ENCODE peak calls at places on chromosomes 4 and X, in four cellular contexts. One of them, this sample, is unnamed.
A peak's percentile ranks its signal among the peaks of the same experiment; 100 is the strongest.

GRCh38 chrX:111447298-111447697 is 35.3 kb upstream of the DCX start:
- DNase-seq in tibial artery: no peak
- DNase-seq in tibial nerve: no peak
- DNase-seq in B cell: no peak
- DNase-seq in this sample: no peak

GRCh38 chrX:135625995-135626394 is 87.4 kb upstream of the CT45A1 start:
- DNase-seq in B cell: no peak
- DNase-seq in tibial artery: no peak
- DNase-seq in tibial nerve: no peak
- DNase-seq in this sample: no peak

GRCh38 chr4:155761916-155762315 is 3.1 kb downstream of the GUCY1B1 start:
- DNase-seq in tibial nerve: no peak
- DNase-seq in tibial artery: no peak
- DNase-seq in B cell: no peak
- DNase-seq in this sample: no peak

GRCh38 chr4:122759639-122760310 is 27.3 kb downstream of the BBS12 start:
- DNase-seq in tibial artery: no peak
- DNase-seq in B cell: no peak
- DNase-seq in tibial nerve: no peak
- DNase-seq in this sample: no peak

GRCh38 chr4:100189820-100190642 is at the start of gene DDIT4L:
- DNase-seq in tibial artery: peak; percentile 69
- DNase-seq in tibial nerve: no peak
- DNase-seq in B cell: peak; percentile 38
- DNase-seq in this sample: peak; percentile 67

GRCh38 chr4:136392576-136392975 is 1139.7 kb downstream of the PCDH18 start:
- DNase-seq in B cell: no peak
- DNase-seq in tibial artery: no peak
- DNase-seq in tibial nerve: no peak
- DNase-seq in this sample: no peak

GRCh38 chrX:30881797-30882196 is 7.3 kb downstream of the TAB3 start:
- DNase-seq in tibial nerve: no peak
- DNase-seq in tibial artery: no peak
- DNase-seq in B cell: no peak
- DNase-seq in this sample: no peak

GRCh38 chrX:55486736-55487135 is 2.9 kb downstream of the USP51 start:
- DNase-seq in tibial nerve: no peak
- DNase-seq in tibial artery: no peak
- DNase-seq in B cell: no peak
- DNase-seq in this sample: no peak

GRCh38 chrX:22073928-22074327 is 41.8 kb downstream of the PHEX start:
- DNase-seq in B cell: no peak
- DNase-seq in tibial nerve: no peak
- DNase-seq in tibial artery: no peak
- DNase-seq in this sample: no peak

GRCh38 chr4:11603594-11604194 is 175.0 kb upstream of the HS3ST1 start:
- DNase-seq in tibial nerve: no peak
- DNase-seq in B cell: no peak
- DNase-seq in tibial artery: no peak
- DNase-seq in this sample: no peak

GRCh38 chrX:113802837-113803236 is 781.0 kb upstream of the HTR2C start:
- DNase-seq in tibial nerve: no peak
- DNase-seq in B cell: no peak
- DNase-seq in tibial artery: no peak
- DNase-seq in this sample: no peak

GRCh38 chr4:168440442-168441264 is 39.6 kb downstream of the DDX60L start:
- DNase-seq in B cell: no peak
- DNase-seq in tibial nerve: no peak
- DNase-seq in tibial artery: no peak
- DNase-seq in this sample: no peak

GRCh38 chrX:49106930-49107329 is 16.6 kb downstream of the GPKOW start:
- DNase-seq in tibial nerve: no peak
- DNase-seq in B cell: no peak
- DNase-seq in tibial artery: no peak
- DNase-seq in this sample: no peak
- TF ChIP-seq CTCF in tibial nerve: no peak
- TF ChIP-seq CTCF in B cell: no peak
- TF ChIP-seq CTCF in tibial artery: no peak
- TF ChIP-seq CTCF in this sample: peak; percentile 60

GRCh38 chrX:49101629-49101984 is 21.9 kb upstream of the WDR45 start:
- DNase-seq in tibial artery: no peak
- DNase-seq in B cell: no peak
- DNase-seq in tibial nerve: no peak
- DNase-seq in this sample: no peak
- TF ChIP-seq CTCF in tibial artery: no peak
- TF ChIP-seq CTCF in B cell: no peak
- TF ChIP-seq CTCF in tibial nerve: no peak
- TF ChIP-seq CTCF in this sample: no peak

DNA sequence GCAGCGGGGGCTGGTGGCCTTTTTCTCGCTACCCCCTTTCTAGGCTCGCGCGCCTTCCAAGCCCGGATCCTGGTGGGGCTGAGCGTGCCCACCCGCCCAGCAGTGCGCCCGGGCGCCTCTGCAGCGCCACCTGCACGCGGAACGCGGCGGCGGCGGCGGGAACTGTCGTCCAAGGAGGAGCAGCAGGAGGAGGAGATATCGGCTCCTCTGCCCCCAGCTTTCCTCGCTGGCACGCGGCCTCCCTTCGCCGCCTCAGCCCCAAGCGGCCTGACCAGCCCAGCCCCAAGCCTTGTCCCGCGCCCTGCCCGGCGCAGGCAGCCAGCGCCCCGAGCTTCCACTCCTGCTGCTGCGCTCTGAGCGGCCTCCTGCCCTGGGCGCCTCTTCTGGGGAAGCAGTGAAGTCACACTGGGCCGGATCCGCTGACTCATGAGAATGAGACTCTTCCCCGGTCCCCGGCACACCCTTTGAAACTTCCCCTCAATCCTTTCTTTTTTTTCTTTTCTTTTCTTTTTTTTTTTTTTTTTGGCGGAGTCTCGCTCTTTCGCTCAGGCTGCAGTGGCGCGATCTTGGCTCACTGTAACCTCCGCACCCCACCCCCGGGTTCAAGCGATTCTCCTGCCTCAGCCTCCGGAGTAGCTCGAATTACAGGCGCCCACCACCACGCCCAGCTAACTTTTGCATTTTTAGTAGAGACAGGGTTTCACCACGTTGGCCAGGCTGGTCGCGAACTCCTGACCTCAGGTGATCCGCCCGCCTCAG is 10.6 kb upstream of the ELF4 start:
- DNase-seq in tibial nerve: peak; percentile 52
- DNase-seq in tibial artery: peak; percentile 88
- DNase-seq in B cell: peak; percentile 78
- DNase-seq in this sample: peak; percentile 79
- TF ChIP-seq CTCF in tibial nerve: peak; percentile 81
- TF ChIP-seq CTCF in tibial artery: peak; percentile 71
- TF ChIP-seq CTCF in B cell: peak; percentile 82
- TF ChIP-seq CTCF in this sample: peak; percentile 80

GRCh38 chr4:124712417-124713212 is at the start of gene ANKRD50:
- DNase-seq in B cell: peak; percentile 81
- DNase-seq in tibial nerve: peak; percentile 79
- DNase-seq in tibial artery: peak; percentile 96
- DNase-seq in this sample: peak; percentile 93

GRCh38 chr4:124710911-124711310 is 1.6 kb downstream of the ANKRD50 start:
- DNase-seq in B cell: no peak
- DNase-seq in tibial artery: no peak
- DNase-seq in tibial nerve: no peak
- DNase-seq in this sample: no peak

GRCh38 chr4:124711469-124712416 is 789 bp downstream of the ANKRD50 start:
- DNase-seq in B cell: peak; percentile 20
- DNase-seq in tibial nerve: peak; percentile 57
- DNase-seq in tibial artery: peak; percentile 73
- DNase-seq in this sample: peak; percentile 84

GRCh38 chr4:124710253-124710849 is 2.2 kb downstream of the ANKRD50 start:
- DNase-seq in B cell: no peak
- DNase-seq in tibial artery: no peak
- DNase-seq in tibial nerve: no peak
- DNase-seq in this sample: no peak

DNA sequence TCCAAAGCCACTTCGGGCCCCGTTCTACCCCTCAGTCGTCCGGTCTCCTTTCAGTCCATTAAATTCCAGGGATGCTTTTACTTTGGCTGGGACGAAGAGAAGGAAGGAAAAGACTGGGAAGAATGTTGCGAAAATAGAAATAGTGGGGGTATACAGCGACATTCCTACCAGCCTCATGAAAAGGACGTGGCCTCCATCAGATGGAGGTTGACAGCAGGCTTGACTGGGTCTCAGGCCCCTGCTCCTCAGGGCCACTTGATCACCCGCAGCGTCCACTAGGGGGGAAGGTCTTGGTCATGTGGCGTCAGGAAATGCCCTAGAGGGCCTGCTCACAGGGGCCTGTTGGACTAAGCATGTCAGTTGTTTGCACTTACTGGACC is 671 bp upstream of the ANKRD50 start:
- DNase-seq in tibial nerve: peak; percentile 57
- DNase-seq in tibial artery: peak; percentile 84
- DNase-seq in B cell: peak; percentile 29
- DNase-seq in this sample: peak; percentile 69
- TF ChIP-seq CTCF in tibial nerve: peak; percentile 74
- TF ChIP-seq CTCF in tibial artery: peak; percentile 37
- TF ChIP-seq CTCF in B cell: no peak
- TF ChIP-seq CTCF in this sample: peak; percentile 74

GRCh38 chr4:145153181-145153903 is 27.0 kb downstream of the OTUD4 start:
- DNase-seq in tibial artery: no peak
- DNase-seq in tibial nerve: no peak
- DNase-seq in B cell: no peak
- DNase-seq in this sample: no peak

GRCh38 chr4:145153904-145154298 is 26.5 kb downstream of the OTUD4 start:
- DNase-seq in tibial nerve: no peak
- DNase-seq in tibial artery: no peak
- DNase-seq in B cell: no peak
- DNase-seq in this sample: no peak

GRCh38 chr4:145155268-145155870 is 25.0 kb downstream of the OTUD4 start:
- DNase-seq in tibial artery: no peak
- DNase-seq in tibial nerve: no peak
- DNase-seq in B cell: no peak
- DNase-seq in this sample: no peak

GRCh38 chr4:145148980-145149379 is 31.4 kb downstream of the OTUD4 start:
- DNase-seq in tibial nerve: no peak
- DNase-seq in B cell: no peak
- DNase-seq in tibial artery: no peak
- DNase-seq in this sample: no peak

GRCh38 chr4:145154573-145154972 is 25.8 kb downstream of the OTUD4 start:
- DNase-seq in tibial artery: no peak
- DNase-seq in tibial nerve: no peak
- DNase-seq in B cell: peak; percentile 47
- DNase-seq in this sample: no peak
- TF ChIP-seq CTCF in tibial artery: no peak
- TF ChIP-seq CTCF in tibial nerve: no peak
- TF ChIP-seq CTCF in B cell: peak; percentile 53
- TF ChIP-seq CTCF in this sample: peak; percentile 58

DNA sequence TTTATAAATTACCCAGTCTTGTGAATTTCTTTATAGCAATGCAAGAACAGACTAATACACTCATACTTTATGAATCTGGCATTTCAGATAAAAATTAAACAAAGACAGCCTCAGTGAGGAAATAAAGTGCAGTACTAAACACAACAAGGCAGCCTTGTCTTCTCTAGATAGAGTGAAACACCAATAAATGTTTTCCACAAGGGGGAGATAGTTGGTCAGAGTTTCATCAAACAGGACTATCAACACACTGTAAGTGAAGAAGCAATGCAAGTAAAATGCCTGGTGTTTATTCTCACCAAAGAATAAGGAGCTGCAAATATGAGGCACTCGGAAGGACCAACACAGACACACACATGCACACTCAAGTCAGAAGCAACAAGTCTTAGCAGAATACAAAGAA is 62.8 kb downstream of the FAM9B start:
- DNase-seq in tibial artery: no peak
- DNase-seq in B cell: peak; percentile 48
- DNase-seq in tibial nerve: no peak
- DNase-seq in this sample: no peak
- TF ChIP-seq CTCF in tibial artery: peak; percentile 47
- TF ChIP-seq CTCF in B cell: peak; percentile 35
- TF ChIP-seq CTCF in tibial nerve: peak; percentile 22
- TF ChIP-seq CTCF in this sample: peak; percentile 63

GRCh38 chr4:189436207-189436606 is 504.5 kb upstream of the FRG1 start:
- DNase-seq in tibial artery: no peak
- DNase-seq in tibial nerve: no peak
- DNase-seq in B cell: no peak
- DNase-seq in this sample: no peak
- TF ChIP-seq CTCF in tibial artery: no peak
- TF ChIP-seq CTCF in tibial nerve: no peak
- TF ChIP-seq CTCF in B cell: no peak
- TF ChIP-seq CTCF in this sample: peak; percentile 42